ENCODE peak calls at places on chromosome 5, in four cellular contexts. One of them, this sample, is unnamed.

GRCh38 chr5:82922086-82922734 is 155.0 kb downstream of the TMEM167A start:
- DNase-seq in OCI-LY7: no peak
- DNase-seq in kidney epithelial cell: no peak
- DNase-seq in astrocyte of the spinal cord: no peak
- DNase-seq in this sample: no peak

GRCh38 chr5:95102080-95102479 is 182.8 kb downstream of the MCTP1 start:
- DNase-seq in OCI-LY7: no peak
- DNase-seq in kidney epithelial cell: no peak
- DNase-seq in astrocyte of the spinal cord: peak
- DNase-seq in this sample: no peak

GRCh38 chr5:39104221-39104620 is 30.0 kb upstream of the RICTOR start:
- DNase-seq in OCI-LY7: no peak
- DNase-seq in kidney epithelial cell: no peak
- DNase-seq in astrocyte of the spinal cord: no peak
- DNase-seq in this sample: no peak

GRCh38 chr5:153562189-153562588 is 71.7 kb downstream of the GRIA1 start:
- DNase-seq in OCI-LY7: no peak
- DNase-seq in kidney epithelial cell: peak
- DNase-seq in astrocyte of the spinal cord: no peak
- DNase-seq in this sample: peak

GRCh38 chr5:103435136-103435914 is 127.3 kb downstream of the NUDT12 start:
- DNase-seq in OCI-LY7: no peak
- DNase-seq in kidney epithelial cell: no peak
- DNase-seq in astrocyte of the spinal cord: peak
- DNase-seq in this sample: no peak

GRCh38 chr5:112642885-112643284 is 94.8 kb upstream of the APC start:
- DNase-seq in OCI-LY7: no peak
- DNase-seq in kidney epithelial cell: no peak
- DNase-seq in astrocyte of the spinal cord: no peak
- DNase-seq in this sample: no peak

GRCh38 chr5:150590979-150591411 is 49.5 kb upstream of the SYNPO start:
- DNase-seq in OCI-LY7: no peak
- DNase-seq in kidney epithelial cell: no peak
- DNase-seq in astrocyte of the spinal cord: no peak
- DNase-seq in this sample: no peak

GRCh38 chr5:144370273-144370672 is 199.6 kb downstream of the KCTD16 start:
- DNase-seq in OCI-LY7: no peak
- DNase-seq in kidney epithelial cell: no peak
- DNase-seq in astrocyte of the spinal cord: no peak
- DNase-seq in this sample: no peak

GRCh38 chr5:115343855-115344254 is 47.4 kb upstream of the CCDC112 start:
- DNase-seq in OCI-LY7: no peak
- DNase-seq in kidney epithelial cell: no peak
- DNase-seq in astrocyte of the spinal cord: peak
- DNase-seq in this sample: peak

GRCh38 chr5:143433680-143434079 is 30.2 kb upstream of the NR3C1 start:
- DNase-seq in OCI-LY7: peak
- DNase-seq in kidney epithelial cell: no peak
- DNase-seq in astrocyte of the spinal cord: no peak
- DNase-seq in this sample: no peak

GRCh38 chr5:177471610-177472356 is 1.7 kb downstream of the DBN1 start:
- DNase-seq in OCI-LY7: no peak
- DNase-seq in kidney epithelial cell: no peak
- DNase-seq in astrocyte of the spinal cord: peak
- DNase-seq in this sample: no peak

GRCh38 chr5:112933651-112934365 is 11.8 kb upstream of the REEP5 start:
- DNase-seq in OCI-LY7: no peak
- DNase-seq in kidney epithelial cell: no peak
- DNase-seq in astrocyte of the spinal cord: peak
- DNase-seq in this sample: peak

GRCh38 chr5:116990010-116990409 is 415.4 kb upstream of the SEMA6A start:
- DNase-seq in OCI-LY7: no peak
- DNase-seq in kidney epithelial cell: no peak
- DNase-seq in astrocyte of the spinal cord: peak
- DNase-seq in this sample: no peak

GRCh38 chr5:156824800-156825199 is 25.3 kb upstream of the PPP1R2B start:
- DNase-seq in OCI-LY7: peak
- DNase-seq in kidney epithelial cell: peak
- DNase-seq in astrocyte of the spinal cord: peak
- DNase-seq in this sample: peak

DNA sequence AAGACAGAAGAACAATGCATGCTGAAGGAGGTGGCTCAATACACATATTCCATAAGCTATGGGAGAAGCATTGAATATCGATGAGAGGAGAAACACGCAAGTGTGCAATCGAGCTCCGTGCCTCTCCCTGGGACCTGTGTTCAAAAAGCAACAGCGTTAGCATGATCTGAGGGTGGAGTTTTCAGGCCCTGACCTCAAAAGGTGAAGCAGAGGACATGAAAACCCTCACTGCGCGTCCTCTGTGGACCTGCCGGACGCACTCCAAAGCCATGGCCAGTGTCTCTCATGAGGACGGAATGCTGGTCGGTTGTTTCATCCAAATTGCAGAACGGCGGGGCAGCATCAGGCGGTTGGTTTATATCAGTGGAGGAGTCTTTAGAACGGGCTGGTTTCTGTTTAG is 67.7 kb downstream of the ANKRD33B start:
- DNase-seq in OCI-LY7: no peak
- DNase-seq in kidney epithelial cell: no peak
- DNase-seq in astrocyte of the spinal cord: no peak
- DNase-seq in this sample: no peak
- H3K4me3 ChIP-seq in OCI-LY7: peak
- H3K4me3 ChIP-seq in kidney epithelial cell: no peak
- H3K4me3 ChIP-seq in astrocyte of the spinal cord: no peak
- H3K4me3 ChIP-seq in this sample: no peak

GRCh38 chr5:78019747-78020146 is 243.6 kb upstream of the TBCA start:
- DNase-seq in OCI-LY7: no peak
- DNase-seq in kidney epithelial cell: no peak
- DNase-seq in astrocyte of the spinal cord: no peak
- DNase-seq in this sample: no peak

GRCh38 chr5:78016831-78017529 is 240.8 kb upstream of the TBCA start:
- DNase-seq in OCI-LY7: no peak
- DNase-seq in kidney epithelial cell: no peak
- DNase-seq in astrocyte of the spinal cord: no peak
- DNase-seq in this sample: no peak
- H3K4me3 ChIP-seq in OCI-LY7: no peak
- H3K4me3 ChIP-seq in kidney epithelial cell: no peak
- H3K4me3 ChIP-seq in astrocyte of the spinal cord: no peak
- H3K4me3 ChIP-seq in this sample: no peak

GRCh38 chr5:1345876-1346626 is 1.2 kb upstream of the CLPTM1L start:
- DNase-seq in OCI-LY7: no peak
- DNase-seq in kidney epithelial cell: no peak
- DNase-seq in astrocyte of the spinal cord: no peak
- DNase-seq in this sample: no peak
- H3K4me3 ChIP-seq in OCI-LY7: peak
- H3K4me3 ChIP-seq in kidney epithelial cell: peak
- H3K4me3 ChIP-seq in astrocyte of the spinal cord: peak
- H3K4me3 ChIP-seq in this sample: peak

GRCh38 chr5:4537489-4537888 is 602.6 kb upstream of the ADAMTS16 start:
- DNase-seq in OCI-LY7: no peak
- DNase-seq in kidney epithelial cell: no peak
- DNase-seq in astrocyte of the spinal cord: no peak
- DNase-seq in this sample: no peak

GRCh38 chr5:4533457-4534105 is 606.5 kb upstream of the ADAMTS16 start:
- DNase-seq in OCI-LY7: no peak
- DNase-seq in kidney epithelial cell: no peak
- DNase-seq in astrocyte of the spinal cord: no peak
- DNase-seq in this sample: peak

GRCh38 chr5:4532705-4533080 is 607.4 kb upstream of the ADAMTS16 start:
- DNase-seq in OCI-LY7: no peak
- DNase-seq in kidney epithelial cell: no peak
- DNase-seq in astrocyte of the spinal cord: no peak
- DNase-seq in this sample: no peak

GRCh38 chr5:4531756-4532704 is 608.1 kb upstream of the ADAMTS16 start:
- DNase-seq in OCI-LY7: no peak
- DNase-seq in kidney epithelial cell: no peak
- DNase-seq in astrocyte of the spinal cord: no peak
- DNase-seq in this sample: no peak
- H3K4me3 ChIP-seq in OCI-LY7: no peak
- H3K4me3 ChIP-seq in kidney epithelial cell: no peak
- H3K4me3 ChIP-seq in astrocyte of the spinal cord: no peak
- H3K4me3 ChIP-seq in this sample: no peak

GRCh38 chr5:127549551-127549950 is 32.1 kb downstream of the PRRC1 start:
- DNase-seq in OCI-LY7: no peak
- DNase-seq in kidney epithelial cell: no peak
- DNase-seq in astrocyte of the spinal cord: no peak
- DNase-seq in this sample: no peak
- H3K4me3 ChIP-seq in OCI-LY7: no peak
- H3K4me3 ChIP-seq in kidney epithelial cell: no peak
- H3K4me3 ChIP-seq in astrocyte of the spinal cord: no peak
- H3K4me3 ChIP-seq in this sample: no peak

DNA sequence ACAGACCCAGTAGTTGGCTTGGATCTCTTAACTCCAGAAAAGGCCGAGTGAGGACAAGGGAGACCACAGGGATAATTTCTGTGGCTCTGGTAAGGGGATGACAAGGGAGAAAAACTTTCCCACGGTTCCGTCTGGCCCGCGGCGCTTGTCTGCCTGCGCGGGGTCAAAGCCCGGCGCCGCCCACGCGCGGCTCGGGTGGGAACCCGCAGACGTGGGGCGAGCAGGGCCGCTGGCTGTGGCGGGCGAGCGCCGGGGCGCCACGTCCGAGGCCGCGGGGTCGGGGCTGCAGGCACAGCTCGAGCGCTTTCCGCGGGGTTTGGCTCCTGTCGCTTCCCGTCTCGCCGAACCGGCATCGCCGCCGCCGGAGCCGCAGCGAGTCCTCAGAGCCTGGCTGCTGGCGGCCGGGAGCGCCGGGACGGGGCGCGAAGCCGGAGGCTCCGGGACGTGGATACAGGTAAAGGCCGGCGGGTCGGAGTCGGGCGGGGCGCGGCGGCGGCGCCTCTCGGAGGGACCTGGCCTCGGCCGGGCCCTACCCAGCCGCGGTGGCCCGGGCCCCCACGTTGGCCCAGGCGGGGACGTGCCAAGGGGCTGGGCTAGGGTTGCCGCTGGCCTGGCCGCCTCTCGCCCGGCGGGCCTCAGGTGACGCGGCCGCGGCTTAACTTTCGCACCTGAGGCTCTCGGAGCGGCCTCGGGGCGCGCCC is at the start of gene RNF180:
- DNase-seq in OCI-LY7: no peak
- DNase-seq in kidney epithelial cell: no peak
- DNase-seq in astrocyte of the spinal cord: peak
- DNase-seq in this sample: peak
- H3K4me3 ChIP-seq in OCI-LY7: no peak
- H3K4me3 ChIP-seq in kidney epithelial cell: peak
- H3K4me3 ChIP-seq in astrocyte of the spinal cord: peak
- H3K4me3 ChIP-seq in this sample: peak

GRCh38 chr5:124652514-124652819 is 94.0 kb downstream of the ZNF608 start:
- DNase-seq in OCI-LY7: no peak
- DNase-seq in kidney epithelial cell: no peak
- DNase-seq in astrocyte of the spinal cord: peak
- DNase-seq in this sample: no peak
- H3K4me3 ChIP-seq in OCI-LY7: peak
- H3K4me3 ChIP-seq in kidney epithelial cell: no peak
- H3K4me3 ChIP-seq in astrocyte of the spinal cord: no peak
- H3K4me3 ChIP-seq in this sample: no peak

GRCh38 chr5:135039526-135040296 is 5.7 kb upstream of the PITX1 start:
- DNase-seq in OCI-LY7: no peak
- DNase-seq in kidney epithelial cell: no peak
- DNase-seq in astrocyte of the spinal cord: no peak
- DNase-seq in this sample: no peak

GRCh38 chr5:135038202-135038828 is 4.3 kb upstream of the PITX1 start:
- DNase-seq in OCI-LY7: no peak
- DNase-seq in kidney epithelial cell: no peak
- DNase-seq in astrocyte of the spinal cord: no peak
- DNase-seq in this sample: no peak

GRCh38 chr5:135040331-135041144 is 6.5 kb upstream of the PITX1 start:
- DNase-seq in OCI-LY7: no peak
- DNase-seq in kidney epithelial cell: no peak
- DNase-seq in astrocyte of the spinal cord: no peak
- DNase-seq in this sample: no peak

GRCh38 chr5:135037519-135038201 is 3.6 kb upstream of the PITX1 start:
- DNase-seq in OCI-LY7: no peak
- DNase-seq in kidney epithelial cell: no peak
- DNase-seq in astrocyte of the spinal cord: no peak
- DNase-seq in this sample: no peak

GRCh38 chr5:135038829-135039525 is 4.9 kb upstream of the PITX1 start:
- DNase-seq in OCI-LY7: no peak
- DNase-seq in kidney epithelial cell: no peak
- DNase-seq in astrocyte of the spinal cord: no peak
- DNase-seq in this sample: peak
- H3K4me3 ChIP-seq in OCI-LY7: no peak
- H3K4me3 ChIP-seq in kidney epithelial cell: no peak
- H3K4me3 ChIP-seq in astrocyte of the spinal cord: no peak
- H3K4me3 ChIP-seq in this sample: peak

DNA sequence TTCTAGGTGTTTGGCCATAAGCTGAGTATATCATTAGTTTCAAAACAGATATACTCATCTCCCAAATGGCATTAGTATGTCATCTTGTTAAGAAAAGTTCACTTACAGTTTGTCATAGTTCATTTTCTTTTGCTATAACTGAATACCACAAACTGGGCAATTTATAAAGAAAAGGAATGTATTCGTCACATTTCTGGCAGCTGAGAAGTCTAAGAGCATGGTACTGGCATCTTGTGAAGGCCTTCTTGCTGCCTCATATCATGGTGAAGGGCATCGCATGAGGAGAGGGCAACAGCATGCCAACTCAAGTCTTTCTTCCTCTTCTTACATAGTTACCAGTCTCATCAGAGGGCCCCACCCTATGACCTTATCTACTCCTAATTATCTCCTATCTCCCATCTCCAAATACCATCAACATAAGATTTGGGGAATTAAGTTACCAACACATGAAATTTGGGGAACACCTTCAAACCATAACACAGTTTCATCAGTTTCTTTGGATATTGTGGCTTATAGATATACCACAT is 20.4 kb upstream of the ITGA1 start:
- DNase-seq in OCI-LY7: no peak
- DNase-seq in kidney epithelial cell: no peak
- DNase-seq in astrocyte of the spinal cord: no peak
- DNase-seq in this sample: no peak
- H3K4me3 ChIP-seq in OCI-LY7: no peak
- H3K4me3 ChIP-seq in kidney epithelial cell: no peak
- H3K4me3 ChIP-seq in astrocyte of the spinal cord: no peak
- H3K4me3 ChIP-seq in this sample: no peak

GRCh38 chr5:179273074-179273435 is 72.2 kb downstream of the ADAMTS2 start:
- DNase-seq in OCI-LY7: no peak
- DNase-seq in kidney epithelial cell: no peak
- DNase-seq in astrocyte of the spinal cord: no peak
- DNase-seq in this sample: no peak
- H3K4me3 ChIP-seq in OCI-LY7: no peak
- H3K4me3 ChIP-seq in kidney epithelial cell: no peak
- H3K4me3 ChIP-seq in astrocyte of the spinal cord: no peak
- H3K4me3 ChIP-seq in this sample: no peak

This sample was measured in epithelial cell of esophagus.